ENCODE peak calls at places on chromosomes 12 and 14, in nine cellular contexts. D is HCT116, P is NB4, R is heart left ventricle, V is body of pancreas, T is sigmoid colon, N is gastrocnemius medialis, F is right lobe of liver, W is tibial nerve. J is an unnamed sample.

GRCh38 chr12:126668961-126669360 is 1598.0 kb upstream of the TMEM132C start:
- DNase-seq in V (no peak), T (no peak), N (no peak), D (no peak), R (no peak), W (no peak), P (no peak), F (no peak), J (no peak)

GRCh38 chr12:59425798-59426197 is 170.0 kb upstream of the SLC16A7 start:
- DNase-seq in W (no peak), F (no peak), N (no peak), D (no peak), V (no peak), P (no peak), R (no peak), T (no peak), J (no peak)

GRCh38 chr14:29426083-29426482 is 501.6 kb downstream of the PRKD1 start:
- DNase-seq in T (no peak), D (no peak), W (no peak), N (no peak), V (no peak), R (no peak), F (no peak), P (no peak), J (no peak)

GRCh38 chr12:130223767-130224244 is 61.5 kb downstream of the FZD10 start:
- DNase-seq in D (no peak), P (no peak), R (no peak), N (no peak), F (no peak), V (no peak), W (no peak), T (no peak), J (no peak)

GRCh38 chr12:2354151-2354991 is 301.6 kb downstream of the CACNA1C start:
- DNase-seq in D (no peak), N (peak), V (no peak), P (peak), W (no peak), T (no peak), R (peak), F (no peak), J (no peak)

GRCh38 chr12:110966081-110966760 is 45.8 kb upstream of the MYL2 start:
- DNase-seq in P (no peak), R (no peak), V (no peak), T (no peak), D (no peak), N (no peak), W (no peak), F (no peak), J (no peak)

GRCh38 chr12:50400104-50400637 is 514 bp upstream of the LARP4 start:
- DNase-seq in D (no peak), V (no peak), R (no peak), N (no peak), F (peak), T (no peak), P (peak), W (no peak), J (no peak)

GRCh38 chr12:22285871-22286270 is 48.6 kb downstream of the ST8SIA1 start:
- DNase-seq in R (no peak), D (no peak), F (no peak), P (no peak), N (no peak), T (no peak), W (no peak), V (no peak), J (no peak)

GRCh38 chr14:59352951-59353350 is 112.2 kb downstream of the GPR135 start:
- DNase-seq in F (no peak), R (no peak), N (no peak), T (no peak), W (no peak), P (no peak), D (no peak), V (no peak), J (no peak)

GRCh38 chr14:65949711-65950516 is 536.3 kb upstream of the CCDC196 start:
- DNase-seq in T (peak), V (peak), F (no peak), P (no peak), W (no peak), N (peak), R (peak), D (peak), J (no peak)

GRCh38 chr12:119802472-119802871 is 74.6 kb downstream of the CIT start:
- DNase-seq in T (peak), P (no peak), W (peak), R (peak), V (no peak), F (no peak), N (peak), D (no peak), J (peak)

GRCh38 chr14:69839661-69840060 is 39.6 kb upstream of the SMOC1 start:
- DNase-seq in W (no peak), F (no peak), R (no peak), T (no peak), N (no peak), P (no peak), V (no peak), D (no peak), J (no peak)

GRCh38 chr12:120774169-120774916 is 48.7 kb downstream of the ACADS start:
- DNase-seq in T (no peak), D (no peak), W (no peak), F (no peak), R (no peak), P (no peak), N (no peak), V (no peak), J (no peak)

GRCh38 chr12:40561395-40561966 is 130.8 kb upstream of the CNTN1 start:
- DNase-seq in F (no peak), R (no peak), P (no peak), W (no peak), V (no peak), T (no peak), N (no peak), D (no peak), J (no peak)

GRCh38 chr12:13094349-13094748 is 9.1 kb downstream of the GSG1 start:
- DNase-seq in D (no peak), W (no peak), V (no peak), R (no peak), P (peak), T (no peak), F (no peak), N (no peak), J (no peak)

GRCh38 chr12:1297206-1297605 is 297.2 kb downstream of the FBXL14 start:
- DNase-seq in F (no peak), V (no peak), T (no peak), D (no peak), P (no peak), W (no peak), N (no peak), R (no peak), J (no peak)

GRCh38 chr12:16586350-16587109 is 19.4 kb downstream of the LMO3 start:
- DNase-seq in T (peak), R (peak), V (no peak), D (no peak), F (no peak), N (no peak), W (no peak), P (no peak), J (no peak)

GRCh38 chr12:121448771-121449315 is 48.9 kb downstream of the RNF34 start:
- DNase-seq in T (no peak), W (no peak), D (no peak), P (no peak), F (no peak), R (no peak), N (no peak), V (no peak), J (no peak)

GRCh38 chr12:109998241-109998903 is 858 bp upstream of the ANKRD13A start:
- DNase-seq in R (no peak), W (no peak), D (no peak), P (peak), V (no peak), F (no peak), T (no peak), N (no peak), J (no peak)

GRCh38 chr12:132279184-132279889 is 50.1 kb downstream of the GALNT9 start:
- DNase-seq in R (peak), V (no peak), F (peak), T (peak), W (no peak), D (no peak), P (peak), N (no peak), J (no peak)

GRCh38 chr12:91513354-91513753 is 330.7 kb upstream of the DCN start:
- DNase-seq in N (no peak), R (no peak), D (no peak), P (no peak), W (no peak), F (no peak), V (no peak), T (no peak), J (no peak)

GRCh38 chr12:131829351-131829794 is 1.2 kb downstream of the MMP17 start:
- DNase-seq in V (no peak), F (no peak), P (peak), R (peak), N (no peak), W (no peak), D (no peak), T (peak), J (no peak)

GRCh38 chr14:50521912-50522341 is 10.4 kb downstream of the MAP4K5 start:
- DNase-seq in D (no peak), N (no peak), R (no peak), P (no peak), V (no peak), F (no peak), W (no peak), T (no peak), J (no peak)

GRCh38 chr14:64765740-64766302 is 61.6 kb downstream of the PLEKHG3 start:
- DNase-seq in F (no peak), T (no peak), W (no peak), N (no peak), D (no peak), R (peak), P (no peak), V (no peak), J (no peak)

GRCh38 chr14:64764641-64765520 is 60.7 kb downstream of the PLEKHG3 start:
- DNase-seq in R (peak), N (no peak), V (peak), F (peak), W (peak), P (peak), D (peak), T (peak), J (no peak)

GRCh38 chr14:64762044-64763034 is 58.1 kb downstream of the PLEKHG3 start:
- DNase-seq in V (peak), N (peak), W (peak), D (peak), P (peak), T (peak), F (no peak), R (peak), J (peak)

GRCh38 chr14:64763089-64763782 is 59.0 kb downstream of the PLEKHG3 start:
- DNase-seq in D (no peak), T (no peak), V (no peak), P (no peak), R (peak), F (no peak), W (no peak), N (no peak), J (no peak)

DNA sequence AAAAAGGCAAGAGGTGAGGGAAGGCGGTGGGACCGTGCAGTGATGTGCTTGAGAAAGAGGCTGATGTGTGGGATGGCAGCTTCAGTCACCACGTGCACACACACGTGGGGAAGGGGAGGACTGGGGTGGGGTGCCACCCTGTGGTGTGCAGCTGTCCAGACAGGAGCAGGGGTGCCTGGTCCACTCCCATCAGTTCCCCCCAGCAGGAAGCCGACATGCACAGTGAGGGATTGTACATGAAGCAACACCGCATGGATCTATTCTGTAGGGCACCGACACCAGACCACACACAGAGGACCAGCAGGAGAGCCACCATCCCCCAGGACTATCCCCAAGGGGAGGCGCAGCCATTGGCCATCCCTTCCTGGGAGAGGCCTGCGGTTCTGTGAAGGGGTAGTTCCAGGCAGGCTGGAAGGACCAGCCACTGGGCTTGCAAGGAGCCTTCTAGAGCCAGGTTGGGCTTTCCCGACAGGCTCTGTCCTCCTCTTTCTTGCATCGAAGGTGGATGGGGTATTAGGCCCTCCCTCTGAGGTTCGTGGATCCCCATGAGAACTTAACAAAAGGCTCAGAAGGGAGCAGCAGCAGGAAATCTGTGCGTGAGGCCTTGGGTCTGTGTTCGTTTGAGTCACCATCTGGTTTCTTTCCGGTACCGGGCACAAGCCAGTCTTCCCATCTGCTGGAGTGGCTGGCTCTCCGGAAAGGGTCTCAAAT is 59.7 kb downstream of the PLEKHG3 start:
- DNase-seq in T (no peak), P (peak), N (no peak), V (no peak), W (no peak), F (no peak), R (peak), D (no peak), J (no peak)
- TF ChIP-seq CTCF in T (no peak), P (peak), N (no peak), V (no peak), W (peak), F (no peak), R (no peak), D (no peak), J (no peak)

GRCh38 chr14:101851716-101852395 is 90.3 kb downstream of the PPP2R5C start:
- DNase-seq in V (no peak), N (no peak), P (peak), F (no peak), D (no peak), R (no peak), T (no peak), W (no peak), J (no peak)

GRCh38 chr14:101853455-101854018 is 92.0 kb downstream of the PPP2R5C start:
- DNase-seq in P (no peak), V (no peak), W (no peak), N (no peak), D (no peak), T (no peak), F (no peak), R (no peak), J (no peak)

GRCh38 chr14:101854366-101854765 is 92.9 kb downstream of the PPP2R5C start:
- DNase-seq in F (no peak), W (no peak), T (no peak), V (no peak), N (no peak), P (peak), R (no peak), D (no peak), J (no peak)

GRCh38 chr14:101851183-101851582 is 89.7 kb downstream of the PPP2R5C start:
- DNase-seq in F (no peak), D (no peak), W (no peak), V (no peak), R (no peak), N (no peak), P (no peak), T (no peak), J (no peak)

GRCh38 chr14:101852785-101853184 is 91.3 kb downstream of the PPP2R5C start:
- DNase-seq in R (no peak), T (no peak), N (no peak), W (no peak), V (no peak), F (no peak), D (no peak), P (no peak), J (no peak)
- TF ChIP-seq POLR2A in R (no peak), T (no peak), N (no peak), W (no peak), V (no peak), F (no peak), D (no peak), P (no peak), J (no peak)

DNA sequence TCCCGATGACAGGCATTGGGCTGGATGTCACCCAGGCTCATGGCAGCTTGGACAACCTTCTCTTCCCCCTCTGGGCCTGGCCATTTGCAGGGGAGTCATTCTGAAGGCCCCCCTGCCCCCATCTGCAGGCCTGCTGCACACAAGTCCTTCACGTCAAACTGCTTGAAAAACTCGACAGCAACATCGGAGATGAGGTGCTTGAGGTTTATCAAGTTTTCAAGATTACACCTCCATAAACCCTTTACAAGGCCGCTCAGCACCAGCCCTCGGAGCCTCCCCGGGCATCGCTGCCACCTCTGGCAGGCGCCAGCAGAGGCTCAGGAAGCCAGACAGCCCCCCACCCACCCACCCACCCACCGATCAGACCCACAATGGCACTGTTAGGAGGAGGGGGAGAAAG is 166.0 kb upstream of the GSC start:
- DNase-seq in F (no peak), R (no peak), V (no peak), T (no peak), P (no peak), W (no peak), N (no peak), D (no peak), J (no peak)
- H3K4me3 ChIP-seq in F (no peak), R (no peak), V (no peak), T (no peak), P (no peak), W (no peak), N (no peak), D (no peak), J (no peak)

GRCh38 chr12:69484428-69484827 is 14.2 kb downstream of the FRS2 start:
- DNase-seq in W (no peak), N (no peak), V (no peak), T (no peak), D (no peak), R (no peak), P (no peak), F (no peak), J (no peak)
- TF ChIP-seq CTCF in W (no peak), N (no peak), V (no peak), T (no peak), D (no peak), R (no peak), P (no peak), F (no peak), J (no peak)

GRCh38 chr14:103628684-103629502 is at the start of gene KLC1:
- DNase-seq in T (peak), R (peak), P (peak), V (peak), W (peak), N (peak), D (peak), F (peak), J (peak)
- TF ChIP-seq POLR2A in T (peak), R (no peak), P (peak), V (peak), W (peak), N (peak), D (peak), F (peak), J (peak)

GRCh38 chr14:74401504-74402241 is 24.3 kb downstream of the SYNDIG1L start:
- DNase-seq in R (peak), P (peak), F (peak), V (no peak), D (no peak), N (no peak), W (no peak), T (no peak), J (peak)
- H3K4me3 ChIP-seq in R (no peak), P (no peak), F (no peak), V (no peak), D (peak), N (no peak), W (no peak), T (no peak), J (no peak)

GRCh38 chr14:20195911-20196310 is 5.2 kb downstream of the OR11G2 start:
- DNase-seq in V (no peak), R (no peak), P (peak), W (no peak), N (no peak), D (no peak), F (no peak), T (no peak), J (no peak)
- TF ChIP-seq CTCF in V (no peak), R (no peak), P (peak), W (no peak), N (no peak), D (no peak), F (no peak), T (no peak), J (no peak)

DNA sequence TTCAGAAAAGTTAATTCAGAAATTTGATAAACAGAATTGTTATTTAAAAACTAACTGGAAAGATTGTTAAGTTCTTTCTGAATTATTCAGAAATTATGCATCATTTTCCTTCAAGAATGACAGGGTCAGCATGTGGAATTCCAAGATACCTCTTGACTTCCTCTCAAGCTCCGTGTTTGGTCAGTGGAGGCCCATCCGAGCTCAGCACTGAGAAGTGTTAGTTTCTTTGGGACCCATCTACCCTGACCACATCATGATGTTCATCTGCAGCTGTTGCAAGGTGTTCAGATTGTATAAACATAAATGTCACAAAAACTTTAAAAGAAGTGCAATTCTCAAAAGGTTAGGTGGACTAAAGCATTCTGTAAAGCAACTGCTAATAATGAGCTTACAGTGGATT is 33.7 kb downstream of the MDM2 start:
- DNase-seq in W (no peak), V (no peak), F (no peak), T (no peak), N (no peak), P (no peak), R (no peak), D (no peak), J (no peak)
- TF ChIP-seq POLR2A in W (no peak), V (no peak), F (no peak), T (no peak), N (no peak), P (no peak), R (no peak), D (no peak), J (no peak)

J was measured in lower leg skin.